ENCODE peak calls at places on chromosome 10, in four cellular contexts. J is ELF-1, K is K562, G is H9. T is an unnamed sample.

GRCh38 chr10:125137601-125138438 is 22.5 kb downstream of the CTBP2 start:
- DNase-seq in J (no peak), K (no peak), G (no peak), T (no peak)

GRCh38 chr10:90560331-90560730 is 297.5 kb downstream of the HTR7 start:
- DNase-seq in J (no peak), K (no peak), G (no peak), T (no peak)

GRCh38 chr10:49539320-49539885 is 482 bp upstream of the ERCC6 start:
- DNase-seq in J (peak; percentile 66), K (peak; percentile 65), G (peak; percentile 43), T (peak; percentile 74)

GRCh38 chr10:114250716-114251115 is 11.7 kb downstream of the VWA2 start:
- DNase-seq in J (no peak), K (no peak), G (no peak), T (no peak)

GRCh38 chr10:109899578-109900355 is 23.5 kb downstream of the XPNPEP1 start:
- DNase-seq in J (no peak), K (no peak), G (peak; percentile 8), T (no peak)

GRCh38 chr10:4315529-4315928 is 510.5 kb upstream of the AKR1E2 start:
- DNase-seq in J (no peak), K (no peak), G (no peak), T (no peak)

GRCh38 chr10:36720931-36721330 is 404.5 kb upstream of the ANKRD30A start:
- DNase-seq in J (no peak), K (no peak), G (no peak), T (no peak)

GRCh38 chr10:13637894-13638293 is 51.1 kb downstream of the PRPF18 start:
- DNase-seq in J (no peak), K (no peak), G (no peak), T (no peak)

GRCh38 chr10:100373298-100374136 is 26.5 kb downstream of the SCD start:
- DNase-seq in J (peak; percentile 100), K (peak; percentile 91), G (peak; percentile 100), T (peak; percentile 98)